ENCODE peak calls at places on chromosomes 4 and X, in five cellular contexts. J is OCI-LY7, Q is PC-9, S is GM23248, D is HCT116. O is an unnamed sample. For H3K9me2, the result is how much of the 10 kb centered on the place peaks cover.

GRCh38 chr4:15729910-15730533 is 27.2 kb downstream of the BST1 start:
- DNase-seq in J (peak), Q (peak), S (peak), D (peak), O (peak)

GRCh38 chrX:7711167-7711566 is 131.8 kb upstream of the VCX start:
- DNase-seq in J (no peak), Q (no peak), S (peak), D (no peak), O (no peak)

GRCh38 chrX:45807572-45808425 is 607.1 kb upstream of the DIPK2B start:
- DNase-seq in J (no peak), Q (no peak), S (peak), D (no peak), O (no peak)

GRCh38 chr4:76430519-76431388 is 4.3 kb upstream of the SHROOM3 start:
- DNase-seq in J (peak), Q (peak), S (peak), D (peak), O (peak)

GRCh38 chrX:44580466-44580865 is 37.8 kb upstream of the FUNDC1 start:
- DNase-seq in J (no peak), Q (peak), S (peak), D (no peak), O (no peak)

GRCh38 chr4:40516651-40517050 is 113.0 kb downstream of the RBM47 start:
- DNase-seq in J (peak), Q (peak), S (no peak), D (no peak), O (no peak)

GRCh38 chr4:910366-911091 is 21.6 kb downstream of the GAK start:
- DNase-seq in J (no peak), Q (no peak), S (no peak), D (no peak), O (no peak)

GRCh38 chr4:185638548-185639301 is 103.4 kb upstream of the PDLIM3 start:
- DNase-seq in J (no peak), Q (no peak), S (peak), D (no peak), O (no peak)

GRCh38 chrX:41029332-41029731 is 55.9 kb upstream of the USP9X start:
- DNase-seq in J (no peak), Q (no peak), S (no peak), D (no peak), O (no peak)

GRCh38 chr4:123649644-123650356 is 253.2 kb downstream of the SPRY1 start:
- DNase-seq in J (no peak), Q (no peak), S (peak), D (no peak), O (no peak)

GRCh38 chr4:114561590-114561989 is 37.0 kb upstream of the UGT8 start:
- DNase-seq in J (no peak), Q (no peak), S (no peak), D (no peak), O (no peak)

GRCh38 chrX:134484039-134484438 is 24.1 kb downstream of the HPRT1 start:
- DNase-seq in J (peak), Q (peak), S (peak), D (peak), O (peak)

GRCh38 chr4:4328206-4328605 is 38.2 kb downstream of the ZBTB49 start:
- DNase-seq in J (no peak), Q (no peak), S (no peak), D (no peak), O (no peak)

GRCh38 chr4:100379583-100380105 is 138.2 kb downstream of the EMCN start:
- DNase-seq in J (no peak), Q (no peak), S (no peak), D (no peak), O (no peak)

GRCh38 chr4:184189966-184190365 is 27.7 kb downstream of the ENPP6 start:
- DNase-seq in J (no peak), Q (no peak), S (no peak), D (no peak), O (no peak)
- H3K9me2 ChIP-seq in J (under half), Q (under half), S (under half), D (under half), O (under half)

GRCh38 chr4:148540622-148541326 is 98.6 kb upstream of the NR3C2 start:
- DNase-seq in J (no peak), Q (no peak), S (no peak), D (no peak), O (no peak)
- H3K9me2 ChIP-seq in J (under half), Q (under half), S (under half), D (under half), O (under half)

GRCh38 chr4:122151982-122152698 is at the start of gene BLTP1:
- DNase-seq in J (peak), Q (peak), S (peak), D (peak), O (peak)

GRCh38 chr4:122152699-122153328 is 683 bp downstream of the BLTP1 start:
- DNase-seq in J (peak), Q (peak), S (peak), D (no peak), O (peak)

GRCh38 chr4:122156819-122157218 is 4.7 kb downstream of the BLTP1 start:
- DNase-seq in J (no peak), Q (no peak), S (no peak), D (no peak), O (no peak)

GRCh38 chr4:122146652-122147051 is 5.5 kb upstream of the BLTP1 start:
- DNase-seq in J (no peak), Q (no peak), S (no peak), D (no peak), O (no peak)

DNA sequence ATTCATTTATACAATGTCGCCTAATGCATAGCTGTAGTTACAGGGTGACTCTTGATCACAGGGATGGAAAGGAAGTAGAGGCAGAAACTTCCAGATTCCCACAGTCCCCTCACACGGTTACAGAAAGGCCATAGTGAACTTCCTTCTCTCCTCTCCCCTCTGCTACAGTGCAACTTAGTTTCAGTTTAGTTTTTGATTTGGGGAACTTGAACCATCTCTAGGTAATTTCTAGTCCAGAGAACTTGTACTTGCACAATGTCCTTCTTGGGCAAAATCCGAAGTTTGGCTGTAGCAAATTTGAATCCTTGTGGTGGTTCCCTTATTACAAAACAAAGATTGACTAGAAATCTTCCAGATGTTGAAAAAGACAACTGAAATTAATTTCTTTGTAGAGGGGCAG is 1.2 kb upstream of the BLTP1 start:
- DNase-seq in J (peak), Q (no peak), S (no peak), D (no peak), O (peak)
- H3K9me2 ChIP-seq in J (under half), Q (under half), S (under half), D (under half), O (under half)

GRCh38 chrX:6228720-6229119 is at the start of gene NLGN4X:
- DNase-seq in J (no peak), Q (no peak), S (no peak), D (no peak), O (peak)

GRCh38 chrX:6226646-6227444 is 1.8 kb downstream of the NLGN4X start:
- DNase-seq in J (no peak), Q (no peak), S (no peak), D (no peak), O (peak)

GRCh38 chrX:6226053-6226645 is 2.5 kb downstream of the NLGN4X start:
- DNase-seq in J (no peak), Q (no peak), S (no peak), D (no peak), O (no peak)

GRCh38 chrX:6225307-6226052 is 3.2 kb downstream of the NLGN4X start:
- DNase-seq in J (no peak), Q (no peak), S (no peak), D (no peak), O (peak)

DNA sequence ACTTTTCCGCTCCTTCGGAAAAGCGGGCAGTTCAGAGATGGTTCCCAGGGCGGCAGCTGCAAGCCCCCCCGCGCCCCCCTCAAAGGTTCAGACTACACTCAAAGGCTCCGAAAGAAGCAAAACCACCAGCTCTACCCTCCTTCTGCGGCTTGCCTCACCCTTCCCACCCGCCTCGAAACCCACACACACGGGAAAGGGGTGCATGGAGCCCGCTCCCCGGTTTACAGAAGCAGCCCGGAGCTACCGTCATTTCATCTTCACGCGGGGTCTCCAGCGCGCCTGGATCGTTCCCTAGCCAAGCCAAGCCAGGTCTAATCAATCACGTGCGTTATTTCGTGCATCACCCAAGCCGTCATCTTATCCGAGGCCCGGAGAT is 1.2 kb downstream of the NLGN4X start:
- DNase-seq in J (no peak), Q (no peak), S (no peak), D (no peak), O (peak)
- H3K9me2 ChIP-seq in J (under half), Q (under half), S (under half), D (under half), O (under half)

DNA sequence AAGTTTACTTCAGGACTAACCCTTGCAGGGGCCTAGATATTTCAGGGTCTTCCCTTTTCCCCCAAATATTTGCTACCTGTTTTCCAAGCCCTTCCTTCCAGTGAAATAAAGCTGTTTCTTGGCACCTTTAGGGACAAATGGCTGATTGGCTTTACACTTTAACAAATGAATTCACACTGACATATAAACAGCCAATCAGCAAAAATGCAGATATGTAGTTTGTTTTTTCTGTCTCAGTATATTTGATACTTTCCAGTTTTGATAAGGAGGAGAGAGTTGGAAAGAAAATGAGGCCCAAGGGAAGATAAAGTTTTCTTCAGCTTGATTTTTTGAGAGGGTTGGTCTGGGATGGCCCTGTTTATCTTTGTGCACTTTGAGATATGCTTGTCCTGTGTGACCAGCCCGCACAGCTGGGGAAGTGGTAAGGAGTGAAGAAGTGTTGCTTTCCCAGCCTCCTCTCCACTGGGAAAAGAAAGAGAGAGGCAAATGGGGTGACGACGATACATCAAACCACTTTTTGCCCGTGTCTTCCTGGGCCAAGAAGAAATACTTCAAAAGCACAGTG is 67.5 kb downstream of the MGST2 start:
- DNase-seq in J (no peak), Q (no peak), S (no peak), D (no peak), O (no peak)
- H3K9me2 ChIP-seq in J (under half), Q (under half), S (under half), D (under half), O (under half)

GRCh38 chr4:153156263-153156662 is 48.0 kb upstream of the TRIM2 start:
- DNase-seq in J (peak), Q (no peak), S (peak), D (no peak), O (peak)
- H3K9me2 ChIP-seq in J (under half), Q (under half), S (under half), D (under half), O (under half)

GRCh38 chr4:175377203-175377602 is 434.9 kb downstream of the GPM6A start:
- DNase-seq in J (no peak), Q (no peak), S (no peak), D (no peak), O (no peak)
- H3K9me2 ChIP-seq in J (under half), Q (under half), S (under half), D (under half), O (under half)

O was measured in Karpas-422.